ENCODE peak calls at places on chromosomes 11 and 22, in four cellular contexts. N, Y, G and W are unnamed samples.

GRCh38 chr22:47288640-47289039 is 526.2 kb downstream of the TBC1D22A start:
- DNase-seq in N (no peak), Y (no peak), G (no peak), W (no peak)

GRCh38 chr11:30798547-30799236 is 212.5 kb upstream of the MPPED2 start:
- DNase-seq in N (no peak), G (no peak), Y (no peak), W (no peak)

GRCh38 chr11:9565822-9566560 is 7.5 kb upstream of the WEE1 start:
- DNase-seq in N (peak), Y (peak), G (peak), W (peak)

GRCh38 chr11:113697075-113697474 is 9.0 kb downstream of the TMPRSS5 start:
- DNase-seq in Y (no peak), G (no peak), N (no peak), W (no peak)

GRCh38 chr22:31173386-31174145 is 13.6 kb downstream of the RNF185 start:
- DNase-seq in N (no peak), G (no peak), Y (peak), W (no peak)

GRCh38 chr11:73001615-73002014 is 140.5 kb downstream of the FCHSD2 start:
- DNase-seq in Y (no peak), N (no peak), G (peak), W (no peak)

GRCh38 chr11:74749127-74749964 is 697 bp downstream of the RNF169 start:
- DNase-seq in G (peak), N (peak), Y (peak), W (peak)

GRCh38 chr11:44348114-44348513 is 38.2 kb upstream of the ALX4 start:
- DNase-seq in Y (no peak), N (no peak), G (no peak), W (no peak)

GRCh38 chr11:12457030-12457600 is 79.7 kb downstream of the PARVA start:
- DNase-seq in Y (peak), G (no peak), N (no peak), W (no peak)

GRCh38 chr11:126502159-126502558 is 146.7 kb downstream of the ST3GAL4 start:
- DNase-seq in N (no peak), G (no peak), Y (no peak), W (no peak)

GRCh38 chr22:44964722-44965078 is 45.1 kb downstream of the PHF21B start:
- DNase-seq in Y (no peak), G (no peak), N (peak), W (no peak)

GRCh38 chr22:20483771-20484170 is 11.8 kb downstream of the KLHL22 start:
- DNase-seq in Y (no peak), N (no peak), G (no peak), W (no peak)

GRCh38 chr11:85755285-85755684 is 55.7 kb downstream of the SYTL2 start:
- DNase-seq in N (no peak), Y (no peak), G (no peak), W (no peak)
- TF ChIP-seq EZH2 in N (no peak), Y (no peak), G (no peak), W (no peak)

GRCh38 chr11:45666648-45667642 is 1.5 kb upstream of the CHST1 start:
- DNase-seq in N (no peak), G (no peak), Y (no peak), W (no peak)

GRCh38 chr11:45665933-45666647 is 668 bp upstream of the CHST1 start:
- DNase-seq in G (peak), N (no peak), Y (peak), W (no peak)

GRCh38 chr11:45663486-45664375 is 1.7 kb downstream of the CHST1 start:
- DNase-seq in G (no peak), Y (peak), N (no peak), W (no peak)

GRCh38 chr11:45664376-45665205 is 831 bp downstream of the CHST1 start:
- DNase-seq in G (peak), Y (no peak), N (peak), W (no peak)

GRCh38 chr11:45665206-45665932 is at the start of gene CHST1:
- DNase-seq in Y (peak), G (peak), N (peak), W (peak)
- TF ChIP-seq EZH2 in Y (no peak), G (no peak), N (no peak), W (no peak)

GRCh38 chr22:50162391-50162956 is 8.1 kb upstream of the PANX2 start:
- DNase-seq in N (no peak), G (no peak), Y (no peak), W (no peak)
- TF ChIP-seq EZH2 in N (no peak), G (no peak), Y (no peak), W (no peak)

GRCh38 chr11:65454696-65455456 is 32.3 kb downstream of the NEAT1 start:
- DNase-seq in G (peak), N (peak), Y (peak), W (peak)
- TF ChIP-seq EZH2 in G (no peak), N (no peak), Y (no peak), W (no peak)

GRCh38 chr11:35418282-35418846 is 994 bp downstream of the SLC1A2 start:
- DNase-seq in Y (no peak), G (no peak), N (peak), W (no peak)
- TF ChIP-seq EZH2 in Y (no peak), G (no peak), N (no peak), W (no peak)

GRCh38 chr22:39351689-39352214 is 2.0 kb downstream of the SYNGR1 start:
- DNase-seq in N (no peak), Y (peak), G (peak), W (no peak)

GRCh38 chr22:39350803-39351688 is 1.3 kb downstream of the SYNGR1 start:
- DNase-seq in Y (no peak), N (no peak), G (no peak), W (no peak)

GRCh38 chr22:39349506-39349966 is 255 bp upstream of the SYNGR1 start:
- DNase-seq in Y (peak), N (peak), G (peak), W (no peak)

GRCh38 chr22:39348909-39349505 is 784 bp upstream of the SYNGR1 start:
- DNase-seq in G (peak), N (peak), Y (no peak), W (no peak)

GRCh38 chr22:39349967-39350802 is at the start of gene SYNGR1:
- DNase-seq in G (peak), Y (peak), N (peak), W (no peak)
- TF ChIP-seq EZH2 in G (no peak), Y (no peak), N (no peak), W (no peak)

DNA sequence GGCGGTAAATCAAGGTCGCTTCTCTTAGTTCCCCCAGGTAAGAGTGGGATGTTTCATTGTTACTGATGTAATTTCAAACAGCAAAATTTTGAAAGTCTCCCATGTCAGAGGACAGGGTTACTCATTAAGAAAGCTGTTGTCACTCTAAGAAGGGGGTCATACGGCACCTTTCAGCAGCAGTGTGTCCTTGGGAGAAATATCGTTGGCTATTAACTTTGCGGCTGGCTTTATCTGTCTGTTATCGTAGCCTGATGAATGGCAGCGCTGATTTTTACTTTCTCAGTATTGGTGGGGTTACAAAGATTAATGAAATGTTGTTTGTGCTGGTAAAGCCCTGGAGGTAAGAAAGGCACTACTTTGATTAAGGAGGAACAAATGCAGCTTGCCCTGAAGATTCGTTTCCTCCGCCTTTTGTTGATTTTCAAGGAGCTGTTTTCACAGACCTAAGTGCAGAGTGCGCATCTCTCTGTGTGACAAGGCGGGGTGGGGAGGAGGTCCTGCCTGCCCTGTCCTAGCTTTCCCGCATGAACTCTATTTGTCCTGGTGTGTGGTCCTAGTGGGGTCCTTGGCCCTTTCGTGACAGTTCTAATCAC is 27.6 kb upstream of the FBXO3 start:
- DNase-seq in N (peak), G (peak), Y (peak), W (no peak)
- TF ChIP-seq EZH2 in N (no peak), G (no peak), Y (no peak), W (no peak)

GRCh38 chr11:2268911-2269600 is 1.3 kb downstream of the ASCL2 start:
- DNase-seq in G (no peak), Y (peak), N (peak), W (no peak)
- TF ChIP-seq EZH2 in G (peak), Y (peak), N (peak), W (no peak)

GRCh38 chr11:574632-575323 is 1.5 kb upstream of the PHRF1 start:
- DNase-seq in N (no peak), Y (peak), G (no peak), W (no peak)
- TF ChIP-seq EZH2 in N (peak), Y (no peak), G (no peak), W (no peak)